ENCODE peak calls at places on chromosome 13, in eight cellular contexts. T, K, V, A, J, Y, D and B are unnamed samples.

GRCh38 chr13:26017196-26017921 is 34.5 kb downstream of the SHISA2 start:
- DNase-seq in T (no peak), A (no peak), K (no peak), V (peak; percentile 60), D (no peak), J (no peak), Y (no peak), B (no peak)

GRCh38 chr13:19597523-19597922 is 35.9 kb upstream of the MPHOSPH8 start:
- DNase-seq in Y (no peak), V (peak; percentile 74), K (no peak), T (no peak), J (peak; percentile 12), A (no peak), D (no peak), B (no peak)

GRCh38 chr13:96822900-96823299 is 171.4 kb downstream of the OXGR1 start:
- DNase-seq in V (peak; percentile 8), D (no peak), K (no peak), A (peak; percentile 4), T (peak; percentile 42), Y (no peak), J (no peak), B (no peak)

GRCh38 chr13:95231393-95231792 is 69.9 kb downstream of the ABCC4 start:
- DNase-seq in K (no peak), T (no peak), D (no peak), V (no peak), Y (no peak), A (no peak), J (no peak), B (no peak)

GRCh38 chr13:48132961-48133360 is 38.1 kb upstream of the MED4 start:
- DNase-seq in K (no peak), J (no peak), T (no peak), V (no peak), D (no peak), A (no peak), Y (no peak), B (no peak)

GRCh38 chr13:24135674-24136300 is 24.7 kb upstream of the SPATA13 start:
- DNase-seq in J (peak; percentile 53), V (peak; percentile 83), Y (no peak), T (no peak), A (no peak), D (peak; percentile 22), K (no peak), B (no peak)

GRCh38 chr13:110419391-110419791 is 112.3 kb downstream of the COL4A2 start:
- DNase-seq in V (peak; percentile 95), K (no peak), A (peak; percentile 25), Y (no peak), T (no peak), J (no peak), D (no peak), B (no peak)

GRCh38 chr13:51560336-51560735 is 23.9 kb upstream of the WDFY2 start:
- DNase-seq in D (no peak), A (no peak), T (no peak), Y (no peak), K (no peak), V (no peak), J (no peak), B (no peak)

GRCh38 chr13:76647550-76647949 is 238.7 kb downstream of the KCTD12 start:
- DNase-seq in J (peak; percentile 36), K (no peak), D (peak; percentile 18), Y (no peak), T (no peak), V (peak; percentile 42), A (no peak), B (no peak)

GRCh38 chr13:107373551-107373950 is 805.6 kb upstream of the ARGLU1 start:
- DNase-seq in A (no peak), T (peak; percentile 16), J (peak; percentile 64), K (no peak), Y (no peak), D (peak; percentile 39), V (peak; percentile 83), B (no peak)

GRCh38 chr13:91868351-91868750 is 469.9 kb downstream of the GPC5 start:
- DNase-seq in Y (no peak), A (no peak), T (no peak), J (no peak), V (no peak), K (no peak), D (no peak), B (no peak)

GRCh38 chr13:78589206-78589605 is 14.1 kb downstream of the POU4F1 start:
- DNase-seq in J (no peak), K (peak; percentile 44), D (no peak), T (peak; percentile 87), Y (no peak), A (peak; percentile 12), V (peak; percentile 21), B (no peak)

GRCh38 chr13:60020288-60020687 is 143.4 kb downstream of the DIAPH3 start:
- DNase-seq in K (no peak), J (no peak), T (no peak), V (no peak), A (no peak), Y (no peak), D (no peak), B (no peak)

GRCh38 chr13:27621116-27621365 is 651 bp upstream of the POLR1D start:
- DNase-seq in K (no peak), J (no peak), T (no peak), D (no peak), V (no peak), Y (no peak), A (no peak), B (no peak)

GRCh38 chr13:30848332-30849027 is 57.6 kb upstream of the MEDAG start:
- DNase-seq in Y (no peak), J (no peak), K (no peak), T (no peak), A (no peak), D (no peak), V (no peak), B (no peak)

GRCh38 chr13:39365879-39366278 is 237.1 kb downstream of the LHFPL6 start:
- DNase-seq in A (no peak), Y (no peak), T (no peak), J (no peak), V (no peak), D (no peak), K (no peak), B (no peak)

GRCh38 chr13:56528040-56528760 is 612.5 kb upstream of the PRR20A start:
- DNase-seq in K (no peak), D (no peak), J (no peak), V (no peak), Y (no peak), A (no peak), T (no peak), B (no peak)

GRCh38 chr13:113890758-113891480 is 27.0 kb upstream of the GAS6 start:
- DNase-seq in K (no peak), V (no peak), J (no peak), A (no peak), D (no peak), T (no peak), Y (no peak), B (no peak)

GRCh38 chr13:109779074-109779473 is 7.3 kb downstream of the IRS2 start:
- DNase-seq in T (no peak), A (no peak), D (no peak), J (no peak), Y (no peak), V (peak; percentile 29), K (no peak), B (no peak)

GRCh38 chr13:85277753-85278152 is 521.5 kb downstream of the SLITRK6 start:
- DNase-seq in K (no peak), D (no peak), Y (no peak), T (no peak), J (no peak), A (no peak), V (peak; percentile 87), B (no peak)

GRCh38 chr13:43874512-43875092 is 4.9 kb downstream of the CCDC122 start:
- DNase-seq in T (peak; percentile 27), A (no peak), D (no peak), J (peak; percentile 45), K (no peak), Y (no peak), V (peak; percentile 16), B (no peak)

GRCh38 chr13:74026753-74027152 is 107.5 kb downstream of the KLF12 start:
- DNase-seq in K (peak; percentile 37), D (no peak), Y (peak; percentile 26), J (no peak), T (peak; percentile 41), A (peak; percentile 3), V (peak; percentile 57), B (no peak)

GRCh38 chr13:77729502-77730221 is 32.2 kb downstream of the SLAIN1 start:
- DNase-seq in J (no peak), V (no peak), D (no peak), K (peak; percentile 18), A (no peak), T (no peak), Y (no peak), B (no peak)

GRCh38 chr13:20303636-20304035 is 71.5 kb upstream of the GJB6 start:
- DNase-seq in D (no peak), A (no peak), V (peak; percentile 15), K (no peak), J (peak; percentile 8), T (no peak), Y (no peak), B (no peak)

GRCh38 chr13:19181021-19181620 is 503 bp downstream of the TUBA3C start:
- DNase-seq in K (no peak), D (no peak), J (no peak), A (no peak), Y (no peak), T (no peak), V (no peak), B (no peak)

GRCh38 chr13:33069365-33069764 is 53.1 kb downstream of the KL start:
- DNase-seq in K (no peak), V (no peak), T (no peak), Y (no peak), D (no peak), A (no peak), J (no peak), B (no peak)
- TF ChIP-seq CTCF in K (peak; percentile 34), V (no peak), T (peak; percentile 7), Y (no peak), D (no peak), A (no peak), J (peak; percentile 21), B (peak; percentile 46)

GRCh38 chr13:98456423-98456845 is 120.5 kb downstream of the STK24 start:
- DNase-seq in A (no peak), Y (no peak), D (no peak), V (no peak), K (no peak), T (no peak), J (no peak), B (no peak)
- TF ChIP-seq CTCF in A (no peak), Y (no peak), D (no peak), V (no peak), K (no peak), T (no peak), J (no peak), B (no peak)

GRCh38 chr13:90091611-90092010 is 1255.9 kb upstream of the MIR17HG start:
- DNase-seq in J (no peak), Y (no peak), A (no peak), K (no peak), D (no peak), T (no peak), V (no peak), B (no peak)

GRCh38 chr13:90084684-90085290 is 1262.7 kb upstream of the MIR17HG start:
- DNase-seq in Y (no peak), K (no peak), J (peak; percentile 71), V (peak; percentile 19), A (no peak), D (peak; percentile 8), T (no peak), B (no peak)

GRCh38 chr13:90089051-90089450 is 1258.4 kb upstream of the MIR17HG start:
- DNase-seq in Y (no peak), K (no peak), T (no peak), J (no peak), A (no peak), D (no peak), V (no peak), B (no peak)
- TF ChIP-seq CTCF in Y (no peak), K (no peak), T (no peak), J (no peak), A (no peak), D (no peak), V (no peak), B (no peak)

GRCh38 chr13:62119739-62120700 is 704.4 kb upstream of the PCDH20 start:
- DNase-seq in T (peak; percentile 44), K (peak; percentile 31), D (no peak), J (no peak), Y (no peak), A (no peak), V (peak; percentile 2), B (no peak)
- TF ChIP-seq CTCF in T (peak; percentile 27), K (peak; percentile 31), D (peak; percentile 19), J (peak; percentile 40), Y (no peak), A (no peak), V (no peak), B (peak; percentile 83)